ENCODE peak calls at places on chromosome 11, in five cellular contexts. K is K562, Y is H9, X is neuronal stem cell, I is fibroblast of lung. H is an unnamed sample.
A peak's percentile ranks its signal among the peaks of the same experiment; 100 is the strongest.

GRCh38 chr11:76672431-76673163 is 2.0 kb upstream of the LRRC32 start:
- DNase-seq in I (no peak), X (no peak), Y (no peak), K (no peak), H (no peak)

GRCh38 chr11:126139541-126140091 is 71.8 kb downstream of the RPUSD4 start:
- DNase-seq in I (peak; percentile 74), K (no peak), X (no peak), Y (no peak), H (no peak)

GRCh38 chr11:32033491-32033890 is 57.4 kb upstream of the RCN1 start:
- DNase-seq in X (no peak), Y (no peak), K (no peak), I (peak; percentile 30), H (no peak)

GRCh38 chr11:83310718-83311117 is 24.6 kb upstream of the CCDC90B start:
- DNase-seq in X (no peak), I (no peak), K (no peak), Y (no peak), H (no peak)

GRCh38 chr11:116865696-116866095 is 28.3 kb upstream of the APOA1 start:
- DNase-seq in X (no peak), K (no peak), I (no peak), Y (no peak), H (no peak)

GRCh38 chr11:10378362-10378761 is 73.5 kb downstream of the ADM start:
- DNase-seq in Y (no peak), K (no peak), X (no peak), I (no peak), H (no peak)

GRCh38 chr11:44758996-44759395 is 32.2 kb downstream of the TSPAN18 start:
- DNase-seq in I (no peak), Y (peak; percentile 17), K (no peak), X (no peak), H (no peak)

GRCh38 chr11:84420261-84420660 is 1134.1 kb upstream of the CCDC90B start:
- DNase-seq in I (peak; percentile 56), X (peak; percentile 50), Y (no peak), K (no peak), H (no peak)

GRCh38 chr11:70059971-70060370 is 18.1 kb upstream of the ANO1 start:
- DNase-seq in I (no peak), K (no peak), Y (no peak), X (no peak), H (no peak)

GRCh38 chr11:126978911-126979310 is 21.7 kb downstream of the KIRREL3 start:
- DNase-seq in I (no peak), X (no peak), K (no peak), Y (no peak), H (no peak)

GRCh38 chr11:59551651-59552521 is 40.5 kb downstream of the OR4D9 start:
- DNase-seq in K (no peak), I (peak; percentile 80), X (peak; percentile 58), Y (peak; percentile 36), H (peak; percentile 82)

GRCh38 chr11:97118756-97119155 is 728.9 kb downstream of the JRKL start:
- DNase-seq in X (no peak), Y (no peak), I (no peak), K (no peak), H (no peak)
- H3K9me3 ChIP-seq in X (no peaks in the 10 kb centered on the region), Y (no peaks in the 10 kb centered on the region), I (no peaks in the 10 kb centered on the region), K (no peaks in the 10 kb centered on the region), H (no peaks in the 10 kb centered on the region)

GRCh38 chr11:67056640-67057409 is at the start of gene RHOD:
- DNase-seq in Y (peak; percentile 71), K (no peak), X (peak; percentile 39), I (peak; percentile 50), H (peak; percentile 68)

GRCh38 chr11:67057410-67057757 is 737 bp downstream of the RHOD start:
- DNase-seq in X (no peak), K (no peak), Y (no peak), I (peak; percentile 27), H (peak; percentile 37)

GRCh38 chr11:67056267-67056639 is 394 bp upstream of the RHOD start:
- DNase-seq in X (no peak), I (no peak), Y (no peak), K (no peak), H (no peak)

GRCh38 chr11:67054851-67055523 is 1.7 kb upstream of the RHOD start:
- DNase-seq in I (peak; percentile 78), Y (no peak), X (no peak), K (peak; percentile 86), H (peak; percentile 99)

GRCh38 chr11:67055812-67056211 is 835 bp upstream of the RHOD start:
- DNase-seq in I (peak; percentile 40), K (peak; percentile 58), X (no peak), Y (no peak), H (peak; percentile 70)
- H3K9ac ChIP-seq in I (no peak overlapping the region), K (peak overlapping the region; percentile 14), X (no peak overlapping the region), Y (no peak overlapping the region), H (peak overlapping the region; percentile 87)

GRCh38 chr11:22407899-22408298 is 69.7 kb downstream of the SLC17A6 start:
- DNase-seq in I (no peak), K (no peak), Y (no peak), X (peak; percentile 15), H (no peak)
- H3K27ac ChIP-seq in I (no peak overlapping the region), K (no peak overlapping the region), Y (no peak overlapping the region), X (peak overlapping the region; percentile 9), H (no peak overlapping the region)

DNA sequence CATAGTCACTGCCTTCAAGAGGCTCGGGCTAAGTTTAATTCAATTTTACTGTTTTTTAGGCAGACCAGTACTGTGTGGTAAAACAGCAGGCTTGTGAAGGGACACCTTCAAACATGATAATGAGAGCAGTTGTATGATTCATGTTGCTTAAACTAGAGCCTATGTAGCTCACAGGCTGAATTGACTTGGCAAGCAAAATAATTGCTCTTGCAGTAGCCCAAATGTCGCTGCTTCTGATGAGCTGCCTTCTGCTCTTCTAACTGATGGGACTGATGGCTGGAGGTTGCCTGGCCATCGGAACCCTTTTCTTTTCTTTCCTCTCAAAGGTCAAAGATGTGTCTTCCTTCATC is 137.6 kb downstream of the MAML2 start:
- DNase-seq in Y (no peak), I (no peak), X (no peak), K (no peak), H (no peak)
- H3K9me3 ChIP-seq in Y (no peaks in the 10 kb centered on the region), I (no peaks in the 10 kb centered on the region), X (no peaks in the 10 kb centered on the region), K (no peaks in the 10 kb centered on the region), H (no peaks in the 10 kb centered on the region)

H was measured in PC-3.